ENCODE peak calls at places on chromosomes 7 and 10, in six cellular contexts. One of them, this sample, is unnamed.

GRCh38 chr10:1089017-1089689 is 33.0 kb downstream of the WDR37 start:
- DNase-seq in A549: no peak
- DNase-seq in AG08395: no peak
- DNase-seq in endothelial cell: peak
- DNase-seq in smooth muscle cell of the brain vasculature: no peak
- DNase-seq in iris pigment epithelial cell: no peak
- DNase-seq in this sample: no peak

GRCh38 chr7:132430863-132431822 is 145.1 kb downstream of the PLXNA4 start:
- DNase-seq in A549: peak
- DNase-seq in AG08395: peak
- DNase-seq in endothelial cell: no peak
- DNase-seq in smooth muscle cell of the brain vasculature: peak
- DNase-seq in iris pigment epithelial cell: peak
- DNase-seq in this sample: peak

GRCh38 chr10:18658992-18659783 is at the start of gene ARL5B:
- DNase-seq in A549: peak
- DNase-seq in AG08395: peak
- DNase-seq in endothelial cell: peak
- DNase-seq in smooth muscle cell of the brain vasculature: peak
- DNase-seq in iris pigment epithelial cell: peak
- DNase-seq in this sample: peak

GRCh38 chr10:116329153-116329552 is 4.9 kb downstream of the CCDC172 start:
- DNase-seq in A549: no peak
- DNase-seq in AG08395: no peak
- DNase-seq in endothelial cell: no peak
- DNase-seq in smooth muscle cell of the brain vasculature: no peak
- DNase-seq in iris pigment epithelial cell: no peak
- DNase-seq in this sample: no peak

GRCh38 chr10:34231441-34232180 is 583.5 kb downstream of the PARD3 start:
- DNase-seq in A549: no peak
- DNase-seq in AG08395: no peak
- DNase-seq in endothelial cell: no peak
- DNase-seq in smooth muscle cell of the brain vasculature: no peak
- DNase-seq in iris pigment epithelial cell: no peak
- DNase-seq in this sample: no peak

GRCh38 chr10:50312464-50313437 is 61.4 kb upstream of the ASAH2 start:
- DNase-seq in A549: no peak
- DNase-seq in AG08395: peak
- DNase-seq in endothelial cell: no peak
- DNase-seq in smooth muscle cell of the brain vasculature: no peak
- DNase-seq in iris pigment epithelial cell: peak
- DNase-seq in this sample: no peak

GRCh38 chr10:117264776-117265175 is 23.9 kb downstream of the SLC18A2 start:
- DNase-seq in A549: no peak
- DNase-seq in AG08395: no peak
- DNase-seq in endothelial cell: no peak
- DNase-seq in smooth muscle cell of the brain vasculature: no peak
- DNase-seq in iris pigment epithelial cell: no peak
- DNase-seq in this sample: no peak

GRCh38 chr10:35684625-35685024 is 42.5 kb upstream of the FZD8 start:
- DNase-seq in A549: no peak
- DNase-seq in AG08395: no peak
- DNase-seq in endothelial cell: no peak
- DNase-seq in smooth muscle cell of the brain vasculature: no peak
- DNase-seq in iris pigment epithelial cell: no peak
- DNase-seq in this sample: no peak

GRCh38 chr7:48087349-48087748 is 1.7 kb upstream of the UPP1 start:
- DNase-seq in A549: no peak
- DNase-seq in AG08395: no peak
- DNase-seq in endothelial cell: no peak
- DNase-seq in smooth muscle cell of the brain vasculature: no peak
- DNase-seq in iris pigment epithelial cell: peak
- DNase-seq in this sample: no peak

GRCh38 chr10:98920807-98921206 is 314.8 kb downstream of the HPSE2 start:
- DNase-seq in A549: no peak
- DNase-seq in AG08395: no peak
- DNase-seq in endothelial cell: no peak
- DNase-seq in smooth muscle cell of the brain vasculature: no peak
- DNase-seq in iris pigment epithelial cell: no peak
- DNase-seq in this sample: peak

GRCh38 chr10:130905386-130905785 is 406.1 kb downstream of the TCERG1L start:
- DNase-seq in A549: no peak
- DNase-seq in AG08395: no peak
- DNase-seq in endothelial cell: no peak
- DNase-seq in smooth muscle cell of the brain vasculature: no peak
- DNase-seq in iris pigment epithelial cell: no peak
- DNase-seq in this sample: no peak

GRCh38 chr10:80477813-80478212 is 23.7 kb downstream of the TSPAN14 start:
- DNase-seq in A549: peak
- DNase-seq in AG08395: peak
- DNase-seq in endothelial cell: no peak
- DNase-seq in smooth muscle cell of the brain vasculature: no peak
- DNase-seq in iris pigment epithelial cell: peak
- DNase-seq in this sample: no peak

This sample was measured in OCI-M1.